ENCODE peak calls at places on chromosomes 12 and 14, in nine cellular contexts. O is mesendoderm; T is NK-92 treated with Interleukin-12 subunit alpha and Interleukin-12 subunit beta, amount 100 ng/mL, for 24 hours; L is NCI-H345; A is brain pericyte; Z is NCI-H1092 treated with DMSO at 0.1 percent for 48 hours; R is HCT116; E is MCF 10A; I is RWPE1. J is an unnamed sample.

GRCh38 chr14:72631401-72631800 is 262.5 kb downstream of the DPF3 start:
- DNase-seq in I (no peak), A (no peak), Z (no peak), R (no peak), E (no peak), T (no peak), O (no peak), L (no peak), J (no peak)

GRCh38 chr12:26138860-26139259 is 14.0 kb upstream of the BHLHE41 start:
- DNase-seq in L (no peak), R (no peak), T (no peak), Z (no peak), I (no peak), O (no peak), A (no peak), E (no peak), J (no peak)

GRCh38 chr12:50101663-50102062 is 2.1 kb upstream of the GPD1 start:
- DNase-seq in O (peak; percentile 93), R (peak; percentile 27), Z (no peak), I (peak; percentile 36), E (peak; percentile 39), T (no peak), A (no peak), L (no peak), J (no peak)

GRCh38 chr12:76491292-76491691 is 68.3 kb downstream of the OSBPL8 start:
- DNase-seq in Z (no peak), A (no peak), T (no peak), I (no peak), O (no peak), R (no peak), L (no peak), E (no peak), J (no peak)

GRCh38 chr14:96042218-96042930 is 3.2 kb downstream of the C14orf132 start:
- DNase-seq in I (no peak), E (no peak), R (no peak), T (no peak), O (no peak), L (no peak), A (no peak), Z (no peak), J (no peak)

GRCh38 chr12:46549527-46550265 is 177.1 kb upstream of the SLC38A2 start:
- DNase-seq in R (peak; percentile 84), O (no peak), A (no peak), Z (no peak), T (no peak), E (peak; percentile 93), L (no peak), I (no peak), J (no peak)

GRCh38 chr12:108302471-108303311 is 36.4 kb downstream of the CMKLR1 start:
- DNase-seq in O (peak; percentile 84), E (peak; percentile 82), A (peak; percentile 95), I (peak; percentile 18), Z (no peak), T (no peak), L (no peak), R (no peak), J (no peak)

GRCh38 chr14:101471723-101472517 is 89.4 kb upstream of the DIO3 start:
- DNase-seq in T (no peak), I (no peak), R (no peak), E (no peak), L (no peak), A (no peak), Z (no peak), O (no peak), J (no peak)

GRCh38 chr14:74902941-74903705 is 19.9 kb downstream of the RPS6KL1 start:
- DNase-seq in O (peak; percentile 78), L (no peak), E (no peak), T (no peak), Z (no peak), R (no peak), A (no peak), I (no peak), J (no peak)

GRCh38 chr12:96427269-96427729 is 27.1 kb upstream of the CDK17 start:
- DNase-seq in R (peak; percentile 54), T (peak; percentile 20), I (peak; percentile 90), O (peak; percentile 86), Z (no peak), A (peak; percentile 99), L (no peak), E (peak; percentile 97), J (no peak)

GRCh38 chr14:21087294-21088091 is 11.0 kb downstream of the ZNF219 start:
- DNase-seq in E (peak; percentile 57), Z (peak; percentile 10), A (peak; percentile 78), L (no peak), T (peak; percentile 47), R (no peak), O (peak; percentile 99), I (no peak), J (peak; percentile 85)

GRCh38 chr14:68663385-68664076 is 129.3 kb downstream of the ZFP36L1 start:
- DNase-seq in T (no peak), O (no peak), L (no peak), E (peak; percentile 43), I (no peak), A (no peak), R (no peak), Z (no peak), J (no peak)

GRCh38 chr14:74258705-74259035 is 19.4 kb downstream of the VSX2 start:
- DNase-seq in O (no peak), I (no peak), A (no peak), L (no peak), T (no peak), E (no peak), R (no peak), Z (no peak), J (no peak)

GRCh38 chr12:124872068-124872719 is 8.5 kb upstream of the SCARB1 start:
- DNase-seq in L (no peak), Z (no peak), A (no peak), R (no peak), O (no peak), T (no peak), I (no peak), E (no peak), J (no peak)

GRCh38 chr14:52954346-52955214 is 3.7 kb upstream of the FERMT2 start:
- DNase-seq in T (no peak), A (no peak), L (no peak), Z (no peak), R (no peak), E (no peak), I (no peak), O (peak; percentile 85), J (no peak)

GRCh38 chr14:71141701-71142374 is 234.6 kb downstream of the PCNX1 start:
- DNase-seq in E (no peak), L (no peak), R (no peak), Z (no peak), O (no peak), T (no peak), A (no peak), I (no peak), J (no peak)

GRCh38 chr12:55915481-55915856 is 12.2 kb downstream of the PYM1 start:
- DNase-seq in I (no peak), A (no peak), Z (no peak), O (no peak), T (no peak), R (no peak), E (no peak), L (no peak), J (no peak)

GRCh38 chr14:41605550-41606248 is 977 bp upstream of the LRFN5 start:
- DNase-seq in A (no peak), L (peak; percentile 75), I (no peak), O (peak; percentile 97), R (no peak), E (no peak), Z (peak; percentile 96), T (no peak), J (no peak)

GRCh38 chr12:78864483-78865296 is at the start of gene SYT1:
- DNase-seq in O (peak; percentile 95), I (peak; percentile 94), A (peak; percentile 72), L (peak; percentile 97), R (no peak), E (peak; percentile 45), T (no peak), Z (peak; percentile 93), J (no peak)

GRCh38 chr14:104513641-104514046 is 65.9 kb upstream of the C14orf180 start:
- DNase-seq in I (no peak), T (no peak), Z (no peak), R (no peak), E (no peak), L (no peak), O (no peak), A (no peak), J (no peak)

GRCh38 chr12:29309320-29309902 is 71.6 kb downstream of the ERGIC2 start:
- DNase-seq in L (no peak), T (no peak), Z (no peak), R (peak; percentile 10), E (peak; percentile 26), I (peak; percentile 2), O (peak; percentile 20), A (no peak), J (no peak)

GRCh38 chr14:31118892-31119291 is 88.7 kb downstream of the HECTD1 start:
- DNase-seq in O (peak; percentile 25), T (no peak), E (no peak), L (no peak), R (no peak), I (no peak), A (no peak), Z (no peak), J (no peak)

GRCh38 chr12:56188786-56189335 is 422 bp downstream of the SMARCC2 start:
- DNase-seq in I (no peak), A (no peak), R (no peak), Z (peak; percentile 3), E (no peak), L (peak; percentile 37), T (no peak), O (peak; percentile 44), J (no peak)

GRCh38 chr14:31867570-31867969 is 209.5 kb upstream of the ARHGAP5 start:
- DNase-seq in Z (peak; percentile 9), L (peak; percentile 63), T (no peak), O (no peak), E (no peak), A (no peak), R (no peak), I (no peak), J (no peak)

GRCh38 chr14:94407906-94408305 is 19.5 kb upstream of the SERPINA1 start:
- DNase-seq in E (no peak), A (no peak), I (no peak), T (no peak), Z (no peak), O (peak; percentile 24), L (no peak), R (no peak), J (no peak)

GRCh38 chr14:69039287-69039628 is 60.2 kb upstream of the ACTN1 start:
- DNase-seq in I (peak; percentile 60), O (peak; percentile 91), T (no peak), R (peak; percentile 44), E (peak; percentile 75), L (no peak), Z (no peak), A (no peak), J (no peak)

GRCh38 chr14:67050892-67051291 is 138.3 kb upstream of the GARIN2 start:
- DNase-seq in O (no peak), A (no peak), L (no peak), I (no peak), E (no peak), T (no peak), Z (no peak), R (no peak), J (no peak)

GRCh38 chr14:93954900-93955891 is 21.2 kb downstream of the ASB2 start:
- DNase-seq in R (no peak), L (no peak), I (no peak), Z (no peak), A (no peak), T (peak; percentile 83), O (no peak), E (no peak), J (peak; percentile 42)

GRCh38 chr12:30926243-30927209 is at the start of gene TSPAN11:
- DNase-seq in I (peak; percentile 14), A (no peak), E (no peak), T (no peak), R (no peak), L (peak; percentile 44), Z (peak; percentile 57), O (peak; percentile 64), J (no peak)

GRCh38 chr14:54803396-54803795 is 99.2 kb downstream of the GCH1 start:
- DNase-seq in R (no peak), T (no peak), A (no peak), I (no peak), O (peak; percentile 74), E (no peak), L (no peak), Z (no peak), J (peak; percentile 11)

GRCh38 chr14:101044741-101045140 is 141.2 kb upstream of the RTL1 start:
- DNase-seq in O (no peak), T (no peak), R (no peak), E (no peak), L (no peak), Z (no peak), I (no peak), A (no peak), J (no peak)

J was measured in effector memory CD4-positive, alpha-beta T cell.